ENCODE peak calls at places on chromosomes 3 and 15, in seven cellular contexts. O is fibroblast of the aortic adventitia, A is endothelial cell of umbilical vein, D is tibial artery, Z is cardiac muscle cell, V is fibroblast of lung, U is psoas muscle. M is an unnamed sample.

GRCh38 chr15:98025237-98025636 is 64.7 kb downstream of the ARRDC4 start:
- DNase-seq in U (no peak), Z (no peak), D (no peak), O (peak), A (peak), V (peak), M (no peak)

GRCh38 chr3:54225841-54226528 is 103.6 kb downstream of the CACNA2D3 start:
- DNase-seq in Z (peak), V (no peak), O (no peak), U (no peak), A (no peak), D (no peak), M (no peak)

GRCh38 chr3:102060814-102061213 is 211.5 kb downstream of the NFKBIZ start:
- DNase-seq in D (no peak), Z (no peak), U (no peak), V (no peak), O (no peak), A (no peak), M (no peak)

GRCh38 chr3:103847081-103848062 is 1412.6 kb downstream of the ZPLD1 start:
- DNase-seq in D (no peak), O (no peak), V (no peak), U (no peak), A (no peak), Z (no peak), M (no peak)

GRCh38 chr15:33587773-33588172 is 277.0 kb downstream of the RYR3 start:
- DNase-seq in A (no peak), Z (no peak), U (no peak), D (no peak), O (peak), V (peak), M (no peak)

GRCh38 chr3:184952671-184953070 is 140.7 kb downstream of the VPS8 start:
- DNase-seq in D (no peak), U (no peak), Z (no peak), V (no peak), A (no peak), O (no peak), M (no peak)

GRCh38 chr15:54803139-54803808 is 393.5 kb downstream of the RSL24D1 start:
- DNase-seq in U (no peak), A (no peak), Z (no peak), O (no peak), D (no peak), V (no peak), M (no peak)

GRCh38 chr3:98732239-98733054 is 30.7 kb upstream of the ST3GAL6 start:
- DNase-seq in U (peak), V (peak), Z (peak), O (no peak), A (peak), D (peak), M (peak)

GRCh38 chr3:97719156-97719821 is 45.3 kb upstream of the ARL6 start:
- DNase-seq in Z (peak), D (no peak), V (peak), A (peak), O (peak), U (peak), M (peak)

GRCh38 chr15:88098317-88098716 is 158.2 kb downstream of the NTRK3 start:
- DNase-seq in O (no peak), V (no peak), A (no peak), Z (no peak), D (peak), U (no peak), M (no peak)

GRCh38 chr15:85407421-85408269 is 27.2 kb downstream of the AKAP13 start:
- DNase-seq in D (no peak), U (no peak), V (peak), A (peak), O (peak), Z (no peak), M (no peak)

GRCh38 chr15:39538936-39539335 is 41.9 kb upstream of the THBS1 start:
- DNase-seq in Z (no peak), D (no peak), A (peak), O (no peak), U (no peak), V (peak), M (no peak)

GRCh38 chr3:107450254-107450653 is 72.5 kb upstream of the BBX start:
- DNase-seq in Z (no peak), A (no peak), V (peak), O (no peak), D (no peak), U (no peak), M (no peak)

GRCh38 chr15:46331546-46331945 is 696.7 kb downstream of the SQOR start:
- DNase-seq in V (no peak), O (no peak), D (no peak), Z (no peak), U (no peak), A (no peak), M (no peak)

GRCh38 chr3:18378218-18378617 is 46.9 kb downstream of the SATB1 start:
- DNase-seq in U (no peak), Z (no peak), D (no peak), O (no peak), V (no peak), A (no peak), M (no peak)

GRCh38 chr15:40894689-40895308 is 549 bp downstream of the VPS18 start:
- DNase-seq in A (peak), D (no peak), U (peak), Z (peak), O (peak), V (peak), M (peak)

GRCh38 chr15:85463976-85464375 is 83.6 kb downstream of the AKAP13 start:
- DNase-seq in D (no peak), Z (no peak), V (no peak), O (no peak), U (no peak), A (no peak), M (no peak)

GRCh38 chr15:80618666-80619481 is 76.2 kb upstream of the ABHD17C start:
- DNase-seq in U (no peak), Z (no peak), A (no peak), D (no peak), O (peak), V (no peak), M (no peak)

GRCh38 chr3:87025636-87026035 is 34.7 kb upstream of the VGLL3 start:
- DNase-seq in Z (no peak), V (no peak), D (no peak), U (no peak), O (no peak), A (no peak), M (no peak)

GRCh38 chr15:61228025-61228901 is 839 bp downstream of the RORA start:
- DNase-seq in U (peak), V (peak), D (no peak), Z (peak), A (no peak), O (peak), M (peak)

GRCh38 chr3:197394464-197395321 is 96.3 kb upstream of the DLG1 start:
- DNase-seq in Z (no peak), V (peak), A (peak), D (peak), O (peak), U (peak), M (no peak)

GRCh38 chr3:134427400-134428111 is 53.3 kb upstream of the AMOTL2 start:
- DNase-seq in Z (no peak), U (peak), D (peak), O (peak), V (peak), A (peak), M (no peak)

GRCh38 chr3:38583688-38584087 is 65.8 kb downstream of the SCN5A start:
- DNase-seq in U (no peak), Z (no peak), D (peak), V (no peak), O (no peak), A (no peak), M (no peak)

GRCh38 chr15:99980791-99981190 is 247.6 kb upstream of the LYSMD4 start:
- DNase-seq in A (no peak), U (peak), Z (no peak), O (no peak), V (no peak), D (no peak), M (no peak)

GRCh38 chr3:196624907-196625306 is 14.6 kb upstream of the NRROS start:
- DNase-seq in Z (no peak), D (peak), V (no peak), U (no peak), O (no peak), A (no peak), M (no peak)

GRCh38 chr15:74184582-74185091 is 11.1 kb downstream of the ISLR start:
- DNase-seq in O (no peak), V (no peak), U (peak), Z (no peak), A (no peak), D (no peak), M (no peak)

GRCh38 chr3:33105341-33105943 is 8.4 kb upstream of the CRTAP start:
- DNase-seq in O (no peak), A (no peak), D (no peak), V (no peak), U (no peak), Z (no peak), M (no peak)

GRCh38 chr3:15694628-15695027 is 93.1 kb downstream of the BTD start:
- DNase-seq in A (no peak), D (no peak), Z (no peak), V (no peak), U (no peak), O (no peak), M (no peak)

GRCh38 chr3:15690250-15690649 is 88.7 kb downstream of the BTD start:
- DNase-seq in A (no peak), Z (no peak), D (no peak), U (no peak), O (no peak), V (no peak), M (no peak)

GRCh38 chr3:15693340-15693739 is 91.8 kb downstream of the BTD start:
- DNase-seq in Z (no peak), V (peak), O (peak), D (no peak), U (no peak), A (no peak), M (no peak)
- TF ChIP-seq CTCF in Z (no peak), V (no peak), O (peak), D (no peak), U (no peak), A (no peak), M (no peak)

DNA sequence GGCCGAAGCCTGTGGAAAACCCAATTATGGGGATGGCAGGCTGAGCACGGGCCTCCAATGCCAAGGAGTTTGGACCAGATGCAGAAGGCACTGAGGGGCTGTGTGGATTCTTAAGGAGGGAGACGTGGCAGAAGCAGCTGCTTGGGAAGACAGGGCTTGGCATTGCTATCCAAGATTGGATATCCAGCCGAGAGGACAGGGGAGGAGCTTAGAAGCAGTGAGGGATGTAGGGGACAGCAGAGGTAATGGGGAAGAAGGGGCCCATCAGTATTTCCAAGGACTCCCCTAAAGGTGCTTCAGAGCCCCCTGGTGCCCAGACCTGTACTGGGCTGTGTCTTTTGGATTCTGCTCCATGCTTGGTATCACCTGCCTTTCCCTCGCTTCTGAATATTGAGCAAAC is 112.8 kb upstream of the TLE3 start:
- DNase-seq in O (no peak), U (no peak), Z (no peak), A (peak), V (no peak), D (no peak), M (no peak)
- TF ChIP-seq CTCF in O (no peak), U (no peak), Z (peak), A (peak), V (peak), D (no peak), M (no peak)

GRCh38 chr3:114179575-114179974 is 723 bp upstream of the DRD3 start:
- DNase-seq in U (no peak), Z (peak), V (peak), O (peak), A (peak), D (no peak), M (no peak)
- TF ChIP-seq CTCF in U (no peak), Z (peak), V (peak), O (peak), A (peak), D (no peak), M (no peak)

DNA sequence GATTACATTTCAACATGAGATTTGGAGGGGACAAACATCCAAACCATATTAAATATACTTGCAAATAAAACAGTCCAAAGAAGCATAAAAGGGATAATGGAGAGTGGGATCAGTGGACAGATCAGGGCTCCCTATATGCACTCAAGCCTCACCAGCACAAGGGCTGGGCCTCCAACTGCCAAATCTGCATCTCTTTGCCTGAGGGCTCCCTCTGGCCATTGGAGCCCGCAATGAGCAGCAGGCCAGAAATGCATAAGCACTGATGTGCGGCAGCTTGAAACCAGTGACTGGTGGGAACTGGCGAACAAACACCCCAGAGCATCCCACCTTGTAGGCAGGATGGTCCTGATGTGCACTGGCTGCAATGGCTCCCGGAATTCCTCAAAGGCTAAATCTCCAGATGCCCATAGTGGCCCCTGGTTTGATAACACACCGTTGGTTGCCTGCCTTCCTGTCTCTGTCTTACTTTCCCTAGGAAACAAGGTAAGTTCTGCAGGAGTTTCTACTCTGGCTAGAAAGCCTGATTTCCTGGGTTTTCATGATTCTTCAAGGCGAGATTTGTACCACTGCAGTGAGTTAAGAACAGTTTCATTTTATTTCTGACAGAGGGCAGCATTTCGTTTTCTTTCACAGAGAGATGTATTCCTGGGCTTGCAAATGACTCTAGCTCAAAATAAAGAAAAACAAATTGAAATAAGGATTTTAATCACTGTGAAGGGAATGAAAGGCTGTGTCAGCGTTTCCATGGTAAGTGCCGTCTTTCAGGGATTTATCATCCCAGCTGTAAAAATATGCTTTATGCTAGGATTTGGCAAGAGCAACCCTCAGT is 56.0 kb upstream of the POMGNT2 start:
- DNase-seq in V (peak), O (peak), Z (peak), D (no peak), A (peak), U (no peak), M (no peak)
- TF ChIP-seq CTCF in V (peak), O (peak), Z (peak), D (peak), A (peak), U (peak), M (peak)

DNA sequence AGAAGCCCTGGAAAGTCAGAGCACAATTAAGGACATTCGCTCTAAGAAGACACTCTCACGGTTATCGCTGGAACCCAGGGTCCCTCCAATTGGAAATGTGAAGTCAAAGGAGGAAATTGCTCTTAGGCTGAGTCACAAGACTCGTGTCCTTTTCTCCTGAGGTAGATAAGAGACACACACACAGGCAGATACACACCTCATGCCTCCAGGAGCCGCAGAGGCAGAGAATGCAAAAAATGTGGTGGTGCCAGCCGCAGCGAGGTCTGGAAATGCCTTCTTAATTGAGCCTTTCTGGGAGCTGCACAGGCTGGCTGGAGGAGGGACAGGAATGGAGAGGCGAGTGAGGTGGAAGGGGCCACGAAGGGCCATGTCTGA is 189.3 kb downstream of the OPA1 start:
- DNase-seq in D (no peak), O (no peak), A (no peak), V (peak), U (no peak), Z (peak), M (no peak)
- TF ChIP-seq CTCF in D (no peak), O (no peak), A (no peak), V (no peak), U (no peak), Z (no peak), M (no peak)

GRCh38 chr3:189195302-189195701 is 23.5 kb downstream of the TPRG1 start:
- DNase-seq in Z (no peak), V (peak), U (no peak), A (no peak), O (no peak), D (no peak), M (peak)
- TF ChIP-seq CTCF in Z (peak), V (peak), U (peak), A (no peak), O (peak), D (no peak), M (no peak)

GRCh38 chr15:69953816-69954215 is 143.9 kb downstream of the TLE3 start:
- DNase-seq in Z (no peak), O (no peak), A (no peak), U (no peak), D (no peak), V (no peak), M (no peak)

GRCh38 chr15:69954726-69955125 is 143.0 kb downstream of the TLE3 start:
- DNase-seq in O (no peak), V (no peak), A (no peak), U (no peak), D (no peak), Z (no peak), M (no peak)

GRCh38 chr15:69956417-69956816 is 141.3 kb downstream of the TLE3 start:
- DNase-seq in Z (no peak), D (no peak), U (no peak), O (no peak), A (no peak), V (no peak), M (no peak)

GRCh38 chr15:69957175-69957574 is 140.5 kb downstream of the TLE3 start:
- DNase-seq in V (no peak), D (no peak), Z (no peak), O (no peak), A (no peak), U (no peak), M (no peak)

GRCh38 chr15:69955240-69955894 is 142.3 kb downstream of the TLE3 start:
- DNase-seq in D (no peak), Z (no peak), O (no peak), U (no peak), V (no peak), A (no peak), M (no peak)
- TF ChIP-seq CTCF in D (no peak), Z (no peak), O (no peak), U (no peak), V (no peak), A (no peak), M (no peak)

GRCh38 chr3:44529927-44530326 is 25.1 kb upstream of the ZKSCAN7 start:
- DNase-seq in A (peak), Z (no peak), V (no peak), D (no peak), U (no peak), O (peak), M (peak)
- TF ChIP-seq CTCF in A (peak), Z (peak), V (peak), D (no peak), U (no peak), O (peak), M (no peak)

GRCh38 chr3:32077260-32078084 is 28.9 kb upstream of the GPD1L start:
- DNase-seq in O (no peak), Z (no peak), D (no peak), U (no peak), A (peak), V (no peak), M (no peak)
- TF ChIP-seq CTCF in O (no peak), Z (no peak), D (no peak), U (no peak), A (no peak), V (no peak), M (no peak)

DNA sequence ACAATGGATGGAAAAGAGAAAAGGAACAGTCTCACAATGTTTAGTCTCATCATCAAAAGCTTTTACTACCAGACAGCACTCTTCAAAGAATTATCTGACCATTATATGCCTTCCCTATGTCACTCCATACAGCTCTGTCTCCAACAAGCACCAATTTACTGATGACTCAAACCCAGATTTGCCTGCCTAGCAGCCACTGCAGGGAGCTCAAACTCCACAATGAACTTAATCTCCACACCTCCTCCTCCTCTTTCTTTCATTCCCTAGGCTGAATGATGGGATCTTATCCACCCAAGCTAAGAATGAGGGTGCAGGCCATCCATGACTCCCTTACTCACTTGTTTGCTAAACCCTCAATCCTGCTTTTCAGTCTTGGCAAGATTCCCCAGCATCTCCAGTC is 45.5 kb downstream of the NBEAL2 start:
- DNase-seq in D (no peak), V (peak), A (no peak), U (no peak), O (peak), Z (no peak), M (no peak)
- TF ChIP-seq CTCF in D (no peak), V (no peak), A (no peak), U (no peak), O (no peak), Z (no peak), M (no peak)

M was measured in glutamatergic neuron.